ENCODE peak calls at places on chromosomes 7 and 10, in eight cellular contexts. I is A549, D is GM12891, W is HepG2, T is suprapubic skin, F is IMR-90, Z is right lobe of liver, P is uterus. B is an unnamed sample.

GRCh38 chr10:19817251-19818046 is 1.2 kb downstream of the PLXDC2 start:
- DNase-seq in P (peak), I (no peak), T (peak), Z (peak), D (no peak), F (no peak), W (no peak), B (no peak)

GRCh38 chr10:130808243-130808642 is 503.3 kb downstream of the TCERG1L start:
- DNase-seq in T (peak), F (no peak), I (no peak), Z (no peak), P (no peak), W (no peak), D (no peak), B (no peak)

GRCh38 chr10:125878957-125879835 is 1.9 kb downstream of the DHX32 start:
- DNase-seq in I (peak), D (no peak), Z (no peak), T (no peak), P (no peak), W (peak), F (peak), B (peak)

GRCh38 chr7:80890391-80890790 is 28.5 kb downstream of the SEMA3C start:
- DNase-seq in F (peak), D (no peak), I (no peak), P (no peak), Z (no peak), W (no peak), T (no peak), B (no peak)

GRCh38 chr10:35379226-35380137 is 43.2 kb downstream of the CCNY start:
- DNase-seq in I (no peak), W (no peak), Z (peak), F (peak), P (peak), T (no peak), D (no peak), B (no peak)

GRCh38 chr10:101655581-101655980 is 39.4 kb downstream of the FBXW4 start:
- DNase-seq in W (no peak), P (no peak), Z (no peak), T (no peak), I (no peak), D (no peak), F (peak), B (no peak)

GRCh38 chr10:75672842-75673241 is 241.4 kb downstream of the LRMDA start:
- DNase-seq in P (no peak), D (no peak), T (no peak), Z (no peak), F (peak), I (no peak), W (no peak), B (no peak)

GRCh38 chr10:36766921-36767320 is 358.5 kb upstream of the ANKRD30A start:
- DNase-seq in W (no peak), F (no peak), P (no peak), I (no peak), D (no peak), Z (no peak), T (no peak), B (no peak)

GRCh38 chr10:4662576-4663161 is 163.3 kb upstream of the AKR1E2 start:
- DNase-seq in D (no peak), F (no peak), I (peak), Z (no peak), P (no peak), T (no peak), W (no peak), B (no peak)

GRCh38 chr10:13890617-13891541 is 304.1 kb downstream of the PRPF18 start:
- DNase-seq in D (no peak), T (no peak), P (no peak), F (peak), W (no peak), I (no peak), Z (no peak), B (peak)

GRCh38 chr7:99098824-99099498 is 44.9 kb downstream of the SMURF1 start:
- DNase-seq in I (peak), T (no peak), W (peak), D (no peak), Z (no peak), F (no peak), P (no peak), B (no peak)

GRCh38 chr7:99324966-99325596 is 617 bp upstream of the ARPC1A start:
- DNase-seq in Z (no peak), W (no peak), P (no peak), I (no peak), D (no peak), F (no peak), T (no peak), B (no peak)

GRCh38 chr7:112495820-112496462 is 15.2 kb downstream of the LSMEM1 start:
- DNase-seq in I (peak), P (peak), Z (peak), D (no peak), T (no peak), F (peak), W (peak), B (peak)

GRCh38 chr10:111522141-111522540 is 445.3 kb downstream of the ADRA2A start:
- DNase-seq in F (no peak), D (no peak), P (no peak), Z (no peak), W (no peak), T (no peak), I (no peak), B (no peak)

GRCh38 chr7:93117327-93117726 is 452 bp downstream of the SAMD9 start:
- DNase-seq in T (no peak), I (no peak), Z (no peak), W (no peak), F (no peak), D (no peak), P (no peak), B (no peak)

GRCh38 chr7:128206747-128207500 is 34.2 kb upstream of the LEP start:
- DNase-seq in P (no peak), W (no peak), T (peak), D (no peak), I (no peak), F (no peak), Z (no peak), B (no peak)

GRCh38 chr7:64541438-64542359 is 21.2 kb downstream of the ZNF680 start:
- DNase-seq in I (no peak), P (no peak), D (no peak), T (no peak), Z (no peak), F (peak), W (no peak), B (peak)

GRCh38 chr10:12484945-12485805 is 135.8 kb downstream of the CAMK1D start:
- DNase-seq in I (no peak), W (peak), Z (peak), D (peak), F (no peak), T (no peak), P (no peak), B (no peak)

GRCh38 chr10:122974034-122974433 is 6.2 kb upstream of the PSTK start:
- DNase-seq in W (no peak), P (no peak), F (peak), T (no peak), D (no peak), Z (no peak), I (no peak), B (no peak)

GRCh38 chr7:20316706-20317105 is 14.0 kb upstream of the ITGB8 start:
- DNase-seq in T (no peak), Z (no peak), P (no peak), F (no peak), I (no peak), D (no peak), W (no peak), B (no peak)

GRCh38 chr7:5043661-5044060 is 2.0 kb upstream of the RBAK start:
- DNase-seq in P (no peak), D (no peak), W (no peak), T (no peak), F (no peak), Z (no peak), I (no peak), B (no peak)

GRCh38 chr10:31855033-31855432 is 73.6 kb downstream of the ARHGAP12 start:
- DNase-seq in P (no peak), F (no peak), I (no peak), D (no peak), T (no peak), Z (no peak), W (no peak), B (no peak)

GRCh38 chr7:593324-594115 is 73.9 kb upstream of the PDGFA start:
- DNase-seq in T (no peak), P (no peak), D (peak), F (no peak), Z (no peak), W (no peak), I (no peak), B (no peak)

GRCh38 chr10:14723052-14723689 is 51.5 kb downstream of the FAM107B start:
- DNase-seq in D (no peak), I (no peak), W (no peak), Z (no peak), P (no peak), F (no peak), T (no peak), B (no peak)

GRCh38 chr7:96675548-96675947 is 34.1 kb downstream of the SEM1 start:
- DNase-seq in P (no peak), F (no peak), T (no peak), D (no peak), W (no peak), Z (no peak), I (no peak), B (no peak)

GRCh38 chr7:155665957-155666287 is 21.5 kb downstream of the RBM33 start:
- DNase-seq in W (no peak), Z (no peak), T (no peak), F (peak), I (peak), P (no peak), D (no peak), B (peak)

GRCh38 chr10:97426776-97427570 is 982 bp downstream of the PGAM1 start:
- DNase-seq in D (no peak), P (no peak), F (no peak), Z (no peak), I (no peak), T (no peak), W (no peak), B (no peak)

GRCh38 chr7:40374575-40374974 is 239.8 kb downstream of the SUGCT start:
- DNase-seq in F (peak), W (no peak), Z (no peak), I (no peak), T (no peak), P (no peak), D (no peak), B (no peak)

GRCh38 chr7:140397784-140398750 is at the start of gene SLC37A3:
- DNase-seq in F (peak), I (peak), D (peak), W (peak), P (peak), T (peak), Z (peak), B (peak)

GRCh38 chr7:44438851-44439250 is 51.6 kb downstream of the NUDCD3 start:
- DNase-seq in W (no peak), T (no peak), F (peak), P (no peak), I (no peak), D (no peak), Z (no peak), B (no peak)

GRCh38 chr7:13770305-13770704 is 219.2 kb downstream of the ETV1 start:
- DNase-seq in F (peak), I (no peak), D (no peak), Z (no peak), T (no peak), W (no peak), P (no peak), B (no peak)

GRCh38 chr10:23438547-23439451 is at the start of gene OTUD1:
- DNase-seq in F (peak), D (peak), T (peak), Z (peak), P (peak), I (peak), W (peak), B (peak)
- TF ChIP-seq POLR2A in F (peak), D (no peak), T (peak), Z (peak), P (peak), I (peak), W (no peak), B (peak)

GRCh38 chr7:150952331-150953050 is 25.6 kb downstream of the KCNH2 start:
- DNase-seq in T (no peak), Z (no peak), I (no peak), P (no peak), F (no peak), D (no peak), W (no peak), B (no peak)
- TF ChIP-seq POLR2A in T (no peak), Z (no peak), I (no peak), P (no peak), F (no peak), D (no peak), W (no peak), B (no peak)

GRCh38 chr7:23909426-23909825 is 199.4 kb downstream of the STK31 start:
- DNase-seq in Z (no peak), D (no peak), F (no peak), I (no peak), W (no peak), P (no peak), T (no peak), B (no peak)
- TF ChIP-seq POLR2A in Z (no peak), D (no peak), F (no peak), I (no peak), W (no peak), P (no peak), T (no peak), B (no peak)

DNA sequence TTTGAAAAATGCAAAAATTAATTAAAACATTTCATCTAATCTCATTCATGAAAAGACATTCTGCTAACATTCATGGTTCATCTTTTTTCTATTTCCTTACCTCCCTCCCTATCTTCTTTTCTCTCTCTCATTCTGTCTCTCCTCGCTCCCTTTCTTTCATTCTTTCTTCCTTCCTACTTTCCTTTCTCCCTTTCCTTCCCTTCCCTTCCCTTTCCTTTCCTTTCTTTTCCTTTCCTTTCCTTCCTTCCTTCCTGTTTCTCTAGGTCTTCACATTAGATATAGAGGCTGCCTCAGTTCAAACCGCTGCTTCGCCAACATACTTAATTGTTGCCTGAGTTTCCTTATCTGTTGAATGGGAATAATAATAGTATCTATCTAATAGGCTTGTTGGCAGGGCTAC is 21.9 kb downstream of the SFRP4 start:
- DNase-seq in D (no peak), W (no peak), I (no peak), P (no peak), T (no peak), F (no peak), Z (no peak), B (no peak)
- TF ChIP-seq POLR2A in D (no peak), W (no peak), I (no peak), P (no peak), T (no peak), F (no peak), Z (no peak), B (no peak)

B was measured in H54.